ENCODE peak calls at places on chromosomes 13 and 19, in seven cellular contexts. R is Panc1, O is Peyer's patch, W is heart right ventricle, J is AG04450, I is body of pancreas, G is BE2C. S is an unnamed sample. For H3K9me3, the result is how much of the 10 kb centered on the place peaks cover.

GRCh38 chr13:40330950-40331349 is 335.5 kb downstream of the FOXO1 start:
- DNase-seq in R (no peak), O (no peak), W (no peak), J (no peak), I (no peak), G (no peak), S (no peak)

GRCh38 chr19:10230155-10230903 is 802 bp downstream of the S1PR2 start:
- DNase-seq in R (no peak), O (no peak), W (peak), J (no peak), I (peak), G (peak), S (peak)

GRCh38 chr19:12913011-12913561 is 6.0 kb downstream of the SYCE2 start:
- DNase-seq in R (no peak), O (no peak), W (peak), J (peak), I (peak), G (peak), S (no peak)

GRCh38 chr13:98176777-98177608 is at the start of gene RNF113B:
- DNase-seq in R (no peak), O (no peak), W (no peak), J (no peak), I (no peak), G (no peak), S (no peak)

GRCh38 chr19:839146-839872 is 1.5 kb upstream of the PRTN3 start:
- DNase-seq in R (no peak), O (no peak), W (no peak), J (no peak), I (no peak), G (no peak), S (no peak)

GRCh38 chr13:51590966-51591627 is 6.8 kb downstream of the WDFY2 start:
- DNase-seq in R (peak), O (no peak), W (no peak), J (peak), I (peak), G (no peak), S (no peak)

GRCh38 chr13:29713841-29714240 is 118.4 kb upstream of the SLC7A1 start:
- DNase-seq in R (no peak), O (no peak), W (no peak), J (no peak), I (no peak), G (no peak), S (no peak)

GRCh38 chr19:17210296-17210695 is 4.9 kb upstream of the USE1 start:
- DNase-seq in R (no peak), O (no peak), W (no peak), J (no peak), I (no peak), G (no peak), S (no peak)

GRCh38 chr19:46299004-46299509 is 2.2 kb downstream of the HIF3A start:
- DNase-seq in R (no peak), O (peak), W (peak), J (peak), I (peak), G (peak), S (no peak)

GRCh38 chr13:65445340-65445739 is 1784.8 kb downstream of the PCDH9 start:
- DNase-seq in R (no peak), O (no peak), W (no peak), J (no peak), I (no peak), G (no peak), S (no peak)

GRCh38 chr13:110624766-110625756 is 9.7 kb downstream of the NAXD start:
- DNase-seq in R (no peak), O (no peak), W (no peak), J (no peak), I (no peak), G (no peak), S (no peak)

GRCh38 chr19:42196011-42197001 is 21.2 kb downstream of the DEDD2 start:
- DNase-seq in R (no peak), O (no peak), W (no peak), J (no peak), I (no peak), G (no peak), S (no peak)

GRCh38 chr13:95375706-95376105 is 74.5 kb upstream of the ABCC4 start:
- DNase-seq in R (no peak), O (no peak), W (no peak), J (no peak), I (no peak), G (no peak), S (no peak)

GRCh38 chr19:14089412-14089661 is 1.2 kb downstream of the SAMD1 start:
- DNase-seq in R (no peak), O (no peak), W (no peak), J (no peak), I (no peak), G (no peak), S (no peak)

GRCh38 chr13:97243915-97244820 is 22.0 kb downstream of the MBNL2 start:
- DNase-seq in R (no peak), O (no peak), W (no peak), J (no peak), I (no peak), G (no peak), S (no peak)

GRCh38 chr13:40609972-40610726 is 56.3 kb downstream of the FOXO1 start:
- DNase-seq in R (no peak), O (no peak), W (no peak), J (no peak), I (no peak), G (no peak), S (no peak)

GRCh38 chr13:92547256-92547655 is 679.4 kb upstream of the GPC6 start:
- DNase-seq in R (no peak), O (no peak), W (no peak), J (peak), I (no peak), G (no peak), S (no peak)

GRCh38 chr13:44259045-44260042 is 114.3 kb upstream of the SERP2 start:
- DNase-seq in R (no peak), O (no peak), W (no peak), J (no peak), I (no peak), G (peak), S (no peak)

GRCh38 chr13:86841264-86841663 is 829.9 kb upstream of the SLITRK5 start:
- DNase-seq in R (no peak), O (no peak), W (no peak), J (no peak), I (no peak), G (no peak), S (no peak)

GRCh38 chr13:102198418-102199322 is 203.2 kb downstream of the FGF14 start:
- DNase-seq in R (no peak), O (no peak), W (no peak), J (no peak), I (no peak), G (no peak), S (no peak)

GRCh38 chr13:50989476-50989875 is 79.9 kb downstream of the RNASEH2B start:
- DNase-seq in R (no peak), O (no peak), W (no peak), J (no peak), I (no peak), G (no peak), S (no peak)

GRCh38 chr13:41601718-41602445 is 144.5 kb downstream of the RGCC start:
- DNase-seq in R (no peak), O (no peak), W (no peak), J (no peak), I (no peak), G (no peak), S (no peak)

GRCh38 chr19:48878219-48879024 is 6.2 kb downstream of the PPP1R15A start:
- DNase-seq in R (no peak), O (no peak), W (no peak), J (no peak), I (no peak), G (no peak), S (no peak)

GRCh38 chr13:97211357-97211756 is 10.8 kb upstream of the MBNL2 start:
- DNase-seq in R (no peak), O (no peak), W (no peak), J (no peak), I (no peak), G (no peak), S (no peak)

DNA sequence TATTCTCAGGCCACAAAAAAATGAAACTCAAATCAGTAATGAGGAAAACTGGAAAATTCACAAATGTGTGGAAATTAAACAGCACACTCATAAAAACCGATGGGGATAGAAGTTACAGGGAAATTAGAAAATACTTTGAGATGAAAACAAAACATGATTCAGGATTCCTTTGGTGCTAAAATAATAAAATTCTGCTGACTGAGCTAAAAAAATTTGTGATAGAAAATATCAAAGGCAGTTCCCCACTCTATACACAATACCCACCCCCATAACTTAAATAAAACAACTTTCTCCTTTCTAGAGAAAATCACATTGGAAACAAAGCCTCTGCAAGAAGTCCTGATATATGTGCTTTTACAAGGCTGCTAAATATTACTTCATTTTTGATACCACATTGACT is 1.5 kb upstream of the ZNF233 start:
- DNase-seq in R (no peak), O (no peak), W (no peak), J (no peak), I (no peak), G (no peak), S (no peak)
- H3K9me3 ChIP-seq in R (under half), O (under half), W (half or more), J (under half), I (under half), G (under half), S (under half)

DNA sequence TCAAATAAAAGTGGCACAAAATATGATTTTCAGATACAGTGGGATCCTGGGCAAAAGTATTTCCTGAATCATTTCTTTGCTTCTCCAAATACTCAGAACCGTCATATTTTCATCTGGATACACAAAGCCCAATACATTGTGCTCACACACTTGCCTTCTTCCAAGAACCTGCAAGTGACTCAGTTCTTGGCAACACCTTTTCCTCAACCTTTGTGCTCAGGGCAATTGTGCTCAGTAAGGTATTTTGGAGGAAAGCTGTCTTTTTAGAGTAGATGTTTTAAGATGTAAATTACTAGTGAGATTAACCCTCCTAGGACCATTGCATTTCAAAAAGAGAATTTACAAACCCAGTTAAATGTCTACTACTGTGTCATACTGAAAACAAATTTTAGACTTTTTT is 233.5 kb downstream of the EFNB2 start:
- DNase-seq in R (no peak), O (no peak), W (no peak), J (no peak), I (no peak), G (no peak), S (no peak)
- H3K9me3 ChIP-seq in R (under half), O (under half), W (under half), J (under half), I (under half), G (under half), S (under half)

DNA sequence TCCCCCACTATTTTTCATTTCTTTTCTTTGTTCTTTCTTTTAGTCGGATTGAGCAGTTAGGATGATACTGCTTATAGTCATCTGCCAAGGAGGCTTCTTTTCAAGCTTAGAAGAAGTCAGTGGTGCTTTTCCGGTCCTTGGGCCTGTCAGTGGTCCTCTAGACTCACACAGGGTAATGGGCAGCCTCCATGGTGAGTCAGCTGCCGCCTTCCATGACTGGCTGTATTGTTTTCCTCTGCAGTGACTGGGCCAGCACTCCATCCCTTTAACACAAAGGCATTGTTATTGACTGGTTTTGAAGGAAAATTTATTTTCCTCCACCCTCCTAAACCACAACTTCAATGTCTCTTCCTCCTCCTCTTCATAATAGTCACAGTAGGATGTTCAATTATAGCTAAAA is 47.1 kb upstream of the CNMD start:
- DNase-seq in R (no peak), O (no peak), W (no peak), J (no peak), I (no peak), G (no peak), S (no peak)
- H3K9me3 ChIP-seq in R (under half), O (under half), W (under half), J (under half), I (under half), G (under half), S (under half)

DNA sequence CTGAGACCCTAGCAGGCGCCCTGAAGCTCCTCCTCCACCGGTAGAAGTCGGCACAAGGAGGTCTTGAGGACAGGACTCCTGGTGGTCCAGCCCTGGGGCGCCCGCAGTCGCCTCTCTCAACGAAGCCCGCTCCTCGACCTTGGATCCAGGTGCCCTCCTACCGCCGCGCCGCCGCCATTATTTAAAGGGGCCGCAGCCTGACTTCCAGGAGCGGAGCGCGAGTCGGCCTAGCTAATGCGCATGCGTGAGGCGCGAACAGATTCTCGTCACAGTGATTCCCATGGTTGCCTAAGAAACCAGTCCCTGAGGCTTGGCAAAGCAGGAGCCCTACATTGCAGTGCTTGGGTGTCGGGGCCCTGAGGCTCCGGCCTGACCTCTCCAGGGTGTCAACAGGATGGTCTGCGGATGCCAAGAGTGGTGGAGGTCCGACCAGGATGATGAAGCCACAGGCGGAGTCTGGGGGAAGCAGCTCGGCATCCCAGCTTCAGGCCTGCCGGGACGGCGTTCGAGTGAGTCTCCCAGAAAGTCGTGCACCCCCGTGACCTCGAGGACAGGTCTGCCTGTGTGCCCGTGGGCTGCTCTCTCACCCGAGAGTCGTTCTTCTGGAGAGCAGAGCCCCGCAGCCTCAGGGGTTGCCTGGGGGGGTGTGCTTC is 66.0 kb upstream of the ZNF420 start:
- DNase-seq in R (no peak), O (no peak), W (no peak), J (no peak), I (no peak), G (no peak), S (no peak)
- H3K9me3 ChIP-seq in R (under half), O (under half), W (half or more), J (half or more), I (under half), G (under half), S (under half)

GRCh38 chr19:22503524-22503923 is 81.4 kb upstream of the ZNF98 start:
- DNase-seq in R (no peak), O (no peak), W (no peak), J (no peak), I (no peak), G (no peak), S (no peak)
- H3K9me3 ChIP-seq in R (under half), O (under half), W (under half), J (half or more), I (under half), G (under half), S (under half)

GRCh38 chr19:57992841-57993240 is 9.8 kb downstream of the ZNF606 start:
- DNase-seq in R (no peak), O (no peak), W (no peak), J (no peak), I (no peak), G (no peak), S (no peak)
- H3K9me3 ChIP-seq in R (under half), O (half or more), W (half or more), J (half or more), I (under half), G (under half), S (under half)